ENCODE peak calls at places on chromosome 3, in four cellular contexts. P is HepG2, G is H1, L is K562. D is an unnamed sample.

GRCh38 chr3:151838574-151839312 is 24.8 kb downstream of the AADAC start:
- DNase-seq in P (peak), G (no peak), L (peak), D (peak)

GRCh38 chr3:42708611-42709151 is 6.1 kb upstream of the HHATL start:
- DNase-seq in L (no peak), G (no peak), P (no peak), D (no peak)

GRCh38 chr3:187852842-187853727 is 107.8 kb upstream of the BCL6 start:
- DNase-seq in G (no peak), L (no peak), P (no peak), D (no peak)

GRCh38 chr3:31225923-31226322 is 306.8 kb upstream of the STT3B start:
- DNase-seq in G (no peak), P (no peak), L (no peak), D (no peak)

GRCh38 chr3:52315006-52315405 is 1.1 kb upstream of the DNAH1 start:
- DNase-seq in P (no peak), L (no peak), G (no peak), D (no peak)

GRCh38 chr3:25173610-25174009 is 254.5 kb upstream of the RARB start:
- DNase-seq in G (no peak), L (no peak), P (no peak), D (no peak)

GRCh38 chr3:64445318-64446300 is 220.3 kb upstream of the PRICKLE2 start:
- DNase-seq in P (no peak), G (peak), L (no peak), D (no peak)

GRCh38 chr3:112979244-112979832 is 4.4 kb upstream of the CD200R1 start:
- DNase-seq in P (peak), L (peak), G (no peak), D (no peak)

GRCh38 chr3:106825962-106826605 is 551.2 kb upstream of the CCDC54 start:
- DNase-seq in L (no peak), P (no peak), G (no peak), D (no peak)

GRCh38 chr3:68018275-68018674 is 363.9 kb upstream of the SUCLG2 start:
- DNase-seq in G (no peak), L (no peak), P (no peak), D (no peak)

GRCh38 chr3:94226058-94226457 is 163.2 kb downstream of the NSUN3 start:
- DNase-seq in P (no peak), L (no peak), G (no peak), D (no peak)

GRCh38 chr3:183287301-183287971 is 34.4 kb downstream of the B3GNT5 start:
- DNase-seq in L (peak), P (no peak), G (no peak), D (no peak)

GRCh38 chr3:167940241-167940640 is 155.5 kb downstream of the GOLIM4 start:
- DNase-seq in P (no peak), L (no peak), G (no peak), D (no peak)

GRCh38 chr3:24498391-24498790 is 3.7 kb upstream of the THRB start:
- DNase-seq in P (no peak), G (no peak), L (no peak), D (no peak)

DNA sequence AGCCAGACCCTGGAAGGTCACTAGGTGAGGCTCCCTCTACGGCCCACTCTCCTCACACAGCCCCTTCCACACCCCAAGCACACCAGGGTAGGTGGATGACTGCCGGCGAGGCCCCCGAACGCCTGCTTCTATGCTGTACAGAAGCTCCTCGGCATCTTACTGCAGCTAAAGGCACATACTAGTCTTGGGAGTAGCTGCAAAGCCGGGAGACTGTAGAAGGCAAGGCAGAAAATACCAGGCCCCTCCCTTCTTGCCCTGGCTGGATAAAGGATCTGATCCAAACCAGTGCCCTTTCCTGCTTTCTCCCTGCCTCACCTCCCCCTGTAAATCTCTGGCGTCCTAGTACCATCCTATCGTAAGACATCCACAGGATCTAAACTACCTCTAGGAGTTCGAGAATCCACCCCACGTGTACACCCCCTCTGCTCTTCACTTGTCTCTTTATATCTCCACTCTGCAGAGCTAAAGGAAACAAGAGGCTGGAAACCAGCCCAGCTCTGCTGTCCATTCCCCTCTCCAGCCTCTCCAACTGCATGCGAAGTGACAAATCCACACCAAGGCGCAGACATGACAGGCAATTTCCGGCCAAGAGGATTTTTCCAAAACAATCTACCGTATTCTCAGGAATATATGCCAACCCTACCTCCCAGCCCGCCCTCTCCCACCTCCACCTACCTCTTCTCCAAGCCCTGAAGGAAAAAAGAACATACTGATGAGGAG is 11.8 kb downstream of the TNK2 start:
- DNase-seq in G (peak), L (peak), P (no peak), D (no peak)
- TF ChIP-seq ATF2 in G (no peak), L (no peak), P (no peak), D (no peak)

GRCh38 chr3:129606522-129607390 is at the start of gene PLXND1:
- DNase-seq in L (peak), G (peak), P (no peak), D (no peak)
- TF ChIP-seq EZH2 in L (no peak), G (no peak), P (no peak), D (no peak)

GRCh38 chr3:46162975-46163550 is 45.0 kb downstream of the CCR1 start:
- DNase-seq in L (no peak), G (no peak), P (peak), D (no peak)
- TF ChIP-seq ATF2 in L (no peak), G (no peak), P (no peak), D (no peak)

GRCh38 chr3:62571916-62572315 is 198.6 kb upstream of the FEZF2 start:
- DNase-seq in L (no peak), G (no peak), P (no peak), D (no peak)

GRCh38 chr3:62569609-62570008 is 196.3 kb upstream of the FEZF2 start:
- DNase-seq in P (no peak), G (no peak), L (no peak), D (no peak)

GRCh38 chr3:62570888-62571287 is 197.5 kb upstream of the FEZF2 start:
- DNase-seq in L (no peak), G (no peak), P (no peak), D (no peak)

GRCh38 chr3:62566022-62566557 is 192.7 kb upstream of the FEZF2 start:
- DNase-seq in G (no peak), P (no peak), L (no peak), D (no peak)

DNA sequence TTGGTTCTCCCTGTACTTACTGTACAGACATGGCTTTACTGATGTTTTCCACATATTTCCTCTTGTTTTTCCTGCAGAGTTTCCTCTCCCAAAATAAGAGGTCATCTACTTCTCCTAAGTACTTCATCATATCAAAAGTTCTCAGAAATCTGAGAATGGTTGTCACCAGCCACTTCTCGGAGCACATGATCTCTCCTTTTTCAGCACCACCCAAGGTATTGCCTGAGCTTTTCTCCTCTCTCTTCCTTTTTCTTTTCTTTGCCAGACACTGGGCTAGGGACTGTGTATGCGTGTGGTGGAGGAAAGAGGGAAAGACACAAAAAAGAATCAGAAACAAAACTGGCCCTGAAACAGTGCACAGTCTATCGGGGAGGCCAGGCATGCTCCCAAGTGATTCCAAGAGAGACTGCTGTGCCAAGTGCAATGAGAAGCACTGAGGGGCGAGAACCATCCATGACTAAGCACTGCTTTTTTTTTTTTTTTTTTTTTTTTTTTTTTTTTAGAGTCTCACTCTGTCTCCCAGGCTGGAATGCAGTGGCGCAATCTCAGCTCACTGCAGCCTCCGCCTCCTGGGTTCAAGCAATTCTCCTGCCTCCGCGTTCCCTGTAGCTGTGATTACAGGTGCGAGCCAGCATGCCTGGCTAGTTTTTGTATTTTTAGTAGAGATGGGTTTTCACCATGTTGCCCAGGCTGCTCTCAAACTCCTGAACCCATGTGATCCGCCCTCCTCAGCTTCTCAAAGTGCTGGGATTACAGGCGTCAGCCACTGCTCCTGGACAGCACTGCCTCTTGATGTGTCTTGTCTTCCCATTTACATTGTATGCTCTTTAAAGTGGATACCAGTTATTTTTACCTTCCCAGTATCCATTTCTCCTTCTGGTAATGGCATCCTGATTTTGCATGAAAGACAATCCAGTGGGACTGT is 194.0 kb upstream of the FEZF2 start:
- DNase-seq in P (peak), G (no peak), L (no peak), D (no peak)
- TF ChIP-seq EZH2 in P (no peak), G (no peak), L (no peak), D (no peak)

DNA sequence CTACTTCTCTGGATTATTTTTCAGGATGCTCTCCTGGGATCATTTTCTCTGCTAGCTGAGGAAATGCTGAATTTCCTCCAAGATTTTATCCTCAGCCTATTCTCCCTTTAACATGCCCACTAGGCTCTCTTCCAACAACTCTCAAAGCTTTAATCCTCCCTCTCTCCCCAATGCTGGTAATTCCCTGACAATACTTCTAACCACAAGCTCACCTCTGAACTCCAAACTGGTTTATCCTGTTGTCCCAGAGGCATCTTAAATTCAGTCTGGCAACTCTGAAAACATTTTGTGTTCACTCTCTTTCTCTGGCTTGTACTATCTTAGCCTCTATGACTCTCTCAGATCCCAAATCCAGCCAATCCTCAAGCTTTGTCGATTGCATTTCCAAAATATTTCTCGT is 490.3 kb downstream of the MECOM start:
- DNase-seq in L (no peak), P (no peak), G (no peak), D (no peak)
- TF ChIP-seq ATF2 in L (no peak), P (no peak), G (no peak), D (no peak)

GRCh38 chr3:62373714-62374333 is 474 bp upstream of the FEZF2 start:
- DNase-seq in G (peak), L (no peak), P (no peak), D (no peak)

GRCh38 chr3:62371032-62371734 is 2.2 kb downstream of the FEZF2 start:
- DNase-seq in G (peak), L (no peak), P (no peak), D (no peak)

GRCh38 chr3:62371735-62372591 is 1.4 kb downstream of the FEZF2 start:
- DNase-seq in L (no peak), P (no peak), G (peak), D (no peak)

GRCh38 chr3:62373215-62373614 is at the start of gene FEZF2:
- DNase-seq in L (no peak), G (peak), P (no peak), D (no peak)

DNA sequence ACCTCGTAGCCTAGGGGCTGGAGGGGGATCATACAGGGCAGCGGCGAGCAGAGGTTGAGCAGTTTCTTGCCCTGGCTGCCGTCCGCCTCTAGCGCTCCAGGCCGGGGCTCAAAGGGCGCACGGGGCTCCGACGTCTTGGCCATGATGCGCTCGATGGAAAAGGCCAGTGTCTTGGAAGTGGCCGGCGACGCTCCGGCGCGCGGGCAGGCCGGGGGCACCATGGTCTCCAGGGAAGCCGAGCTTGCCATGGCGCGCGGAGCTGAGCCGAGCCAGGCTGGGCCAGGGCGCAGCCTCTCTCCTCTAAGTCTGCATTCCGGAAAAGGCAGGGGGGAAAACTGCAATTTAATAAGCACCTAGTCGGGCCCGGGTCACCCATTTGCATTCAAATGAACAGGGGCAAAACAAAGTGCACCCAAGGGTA is 719 bp downstream of the FEZF2 start:
- DNase-seq in P (no peak), G (no peak), L (no peak), D (no peak)
- TF ChIP-seq EZH2 in P (no peak), G (peak), L (no peak), D (no peak)

GRCh38 chr3:194928183-194928736 is 242.6 kb downstream of the FAM43A start:
- DNase-seq in L (no peak), G (peak), P (no peak), D (no peak)
- TF ChIP-seq ATF2 in L (no peak), G (no peak), P (no peak), D (no peak)

DNA sequence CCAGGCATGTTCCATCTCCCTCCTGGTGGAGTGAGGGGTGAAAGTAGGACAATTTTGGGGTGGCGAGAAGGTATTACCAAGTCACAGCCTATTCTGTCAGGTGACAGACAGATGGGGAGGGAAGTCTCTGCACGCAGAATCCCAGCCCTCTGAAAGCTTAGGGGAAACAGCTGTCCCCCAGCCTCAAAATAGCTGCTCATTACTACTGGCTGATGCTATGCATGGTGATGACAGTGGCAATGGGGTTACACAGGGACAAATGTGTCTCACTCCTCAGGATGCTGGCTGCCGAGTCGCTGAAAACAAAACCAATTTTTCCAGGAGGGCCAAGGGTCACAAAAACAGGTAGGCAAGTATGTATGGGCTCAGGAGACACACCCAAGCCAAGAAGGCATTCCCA is 68.8 kb upstream of the OXTR start:
- DNase-seq in G (no peak), L (no peak), P (no peak), D (no peak)
- TF ChIP-seq EZH2 in G (no peak), L (no peak), P (no peak), D (no peak)

GRCh38 chr3:193768069-193768391 is 175.0 kb downstream of the OPA1 start:
- DNase-seq in L (no peak), P (no peak), G (no peak), D (no peak)
- TF ChIP-seq ATF2 in L (no peak), P (no peak), G (no peak), D (no peak)